ENCODE peak calls at places on chromosomes 16 and 17, in seven cellular contexts. One of them, this sample, is unnamed.
A peak's percentile ranks its signal among the peaks of the same experiment; 100 is the strongest.

GRCh38 chr16:19853132-19853972 is 31.3 kb downstream of the GPRC5B start:
- DNase-seq in epithelial cell of esophagus: no peak
- DNase-seq in neuronal stem cell: no peak
- DNase-seq in fibroblast of the aortic adventitia: no peak
- DNase-seq in H54: no peak
- DNase-seq in M059J: no peak
- DNase-seq in effector CD4-positive, alpha-beta T cell: no peak
- DNase-seq in this sample: no peak

GRCh38 chr16:2526135-2526534 is 5.1 kb downstream of the CEMP1 start:
- DNase-seq in H54: no peak
- DNase-seq in epithelial cell of esophagus: no peak
- DNase-seq in fibroblast of the aortic adventitia: no peak
- DNase-seq in neuronal stem cell: no peak
- DNase-seq in M059J: no peak
- DNase-seq in effector CD4-positive, alpha-beta T cell: no peak
- DNase-seq in this sample: no peak

GRCh38 chr17:43701318-43701743 is 39.6 kb upstream of the MEOX1 start:
- DNase-seq in neuronal stem cell: no peak
- DNase-seq in fibroblast of the aortic adventitia: no peak
- DNase-seq in H54: peak; percentile 79
- DNase-seq in M059J: peak; percentile 97
- DNase-seq in epithelial cell of esophagus: peak; percentile 44
- DNase-seq in effector CD4-positive, alpha-beta T cell: no peak
- DNase-seq in this sample: peak; percentile 14

GRCh38 chr17:50460831-50461526 is 7.7 kb downstream of the CHAD start:
- DNase-seq in fibroblast of the aortic adventitia: no peak
- DNase-seq in neuronal stem cell: no peak
- DNase-seq in H54: no peak
- DNase-seq in M059J: no peak
- DNase-seq in effector CD4-positive, alpha-beta T cell: no peak
- DNase-seq in epithelial cell of esophagus: no peak
- DNase-seq in this sample: no peak

GRCh38 chr16:63302841-63303240 is 1266.6 kb upstream of the CDH8 start:
- DNase-seq in M059J: no peak
- DNase-seq in effector CD4-positive, alpha-beta T cell: no peak
- DNase-seq in epithelial cell of esophagus: peak; percentile 2
- DNase-seq in H54: no peak
- DNase-seq in fibroblast of the aortic adventitia: no peak
- DNase-seq in neuronal stem cell: no peak
- DNase-seq in this sample: no peak

GRCh38 chr16:67926181-67926742 is 5.4 kb downstream of the CTRL start:
- DNase-seq in M059J: no peak
- DNase-seq in neuronal stem cell: no peak
- DNase-seq in fibroblast of the aortic adventitia: peak; percentile 34
- DNase-seq in effector CD4-positive, alpha-beta T cell: no peak
- DNase-seq in epithelial cell of esophagus: peak; percentile 77
- DNase-seq in H54: no peak
- DNase-seq in this sample: no peak

GRCh38 chr17:32015245-32016013 is 8.2 kb downstream of the LRRC37B start:
- DNase-seq in neuronal stem cell: no peak
- DNase-seq in M059J: peak; percentile 79
- DNase-seq in fibroblast of the aortic adventitia: no peak
- DNase-seq in effector CD4-positive, alpha-beta T cell: no peak
- DNase-seq in epithelial cell of esophagus: peak; percentile 82
- DNase-seq in H54: no peak
- DNase-seq in this sample: no peak

GRCh38 chr16:15822957-15823356 is 33.9 kb downstream of the MYH11 start:
- DNase-seq in M059J: no peak
- DNase-seq in H54: no peak
- DNase-seq in fibroblast of the aortic adventitia: no peak
- DNase-seq in epithelial cell of esophagus: no peak
- DNase-seq in neuronal stem cell: no peak
- DNase-seq in effector CD4-positive, alpha-beta T cell: no peak
- DNase-seq in this sample: no peak

GRCh38 chr17:68197997-68198930 is 49.6 kb upstream of the AMZ2 start:
- DNase-seq in epithelial cell of esophagus: peak; percentile 69
- DNase-seq in M059J: no peak
- DNase-seq in fibroblast of the aortic adventitia: no peak
- DNase-seq in H54: no peak
- DNase-seq in effector CD4-positive, alpha-beta T cell: no peak
- DNase-seq in neuronal stem cell: no peak
- DNase-seq in this sample: no peak

GRCh38 chr17:40540448-40540847 is 24.8 kb downstream of the CCR7 start:
- DNase-seq in H54: no peak
- DNase-seq in neuronal stem cell: no peak
- DNase-seq in effector CD4-positive, alpha-beta T cell: peak; percentile 45
- DNase-seq in M059J: no peak
- DNase-seq in fibroblast of the aortic adventitia: no peak
- DNase-seq in epithelial cell of esophagus: no peak
- DNase-seq in this sample: peak; percentile 68

GRCh38 chr17:69358688-69359596 is 32.0 kb upstream of the ABCA5 start:
- DNase-seq in neuronal stem cell: peak; percentile 17
- DNase-seq in epithelial cell of esophagus: peak; percentile 18
- DNase-seq in fibroblast of the aortic adventitia: no peak
- DNase-seq in M059J: no peak
- DNase-seq in effector CD4-positive, alpha-beta T cell: no peak
- DNase-seq in H54: no peak
- DNase-seq in this sample: peak; percentile 12

GRCh38 chr16:17160285-17160854 is 310.4 kb downstream of the XYLT1 start:
- DNase-seq in epithelial cell of esophagus: no peak
- DNase-seq in effector CD4-positive, alpha-beta T cell: no peak
- DNase-seq in M059J: peak; percentile 72
- DNase-seq in fibroblast of the aortic adventitia: no peak
- DNase-seq in neuronal stem cell: peak; percentile 66
- DNase-seq in H54: no peak
- DNase-seq in this sample: no peak

GRCh38 chr17:78774956-78775571 is 7.0 kb downstream of the CYTH1 start:
- DNase-seq in neuronal stem cell: no peak
- DNase-seq in effector CD4-positive, alpha-beta T cell: peak; percentile 50
- DNase-seq in M059J: no peak
- DNase-seq in epithelial cell of esophagus: no peak
- DNase-seq in fibroblast of the aortic adventitia: peak; percentile 34
- DNase-seq in H54: no peak
- DNase-seq in this sample: peak; percentile 78

GRCh38 chr17:38705523-38705802 is 390 bp downstream of the MLLT6 start:
- DNase-seq in effector CD4-positive, alpha-beta T cell: no peak
- DNase-seq in epithelial cell of esophagus: no peak
- DNase-seq in neuronal stem cell: no peak
- DNase-seq in fibroblast of the aortic adventitia: no peak
- DNase-seq in M059J: no peak
- DNase-seq in H54: no peak
- DNase-seq in this sample: no peak

GRCh38 chr17:19448341-19449268 is 37.6 kb downstream of the RNF112 start:
- DNase-seq in effector CD4-positive, alpha-beta T cell: no peak
- DNase-seq in H54: peak; percentile 84
- DNase-seq in fibroblast of the aortic adventitia: peak; percentile 100
- DNase-seq in neuronal stem cell: no peak
- DNase-seq in M059J: peak; percentile 94
- DNase-seq in epithelial cell of esophagus: peak; percentile 86
- DNase-seq in this sample: no peak

GRCh38 chr16:3195975-3196374 is 8.0 kb downstream of the OR1F1 start:
- DNase-seq in M059J: no peak
- DNase-seq in fibroblast of the aortic adventitia: no peak
- DNase-seq in epithelial cell of esophagus: no peak
- DNase-seq in effector CD4-positive, alpha-beta T cell: no peak
- DNase-seq in H54: no peak
- DNase-seq in neuronal stem cell: no peak
- DNase-seq in this sample: no peak

GRCh38 chr17:66540131-66540781 is 237.8 kb downstream of the PRKCA start:
- DNase-seq in H54: peak; percentile 71
- DNase-seq in effector CD4-positive, alpha-beta T cell: no peak
- DNase-seq in M059J: peak; percentile 89
- DNase-seq in epithelial cell of esophagus: peak; percentile 58
- DNase-seq in fibroblast of the aortic adventitia: peak; percentile 74
- DNase-seq in neuronal stem cell: peak; percentile 55
- DNase-seq in this sample: peak; percentile 81

GRCh38 chr16:55900616-55901393 is 25.6 kb upstream of the CES5A start:
- DNase-seq in epithelial cell of esophagus: peak; percentile 2
- DNase-seq in fibroblast of the aortic adventitia: no peak
- DNase-seq in H54: no peak
- DNase-seq in M059J: no peak
- DNase-seq in neuronal stem cell: no peak
- DNase-seq in effector CD4-positive, alpha-beta T cell: no peak
- DNase-seq in this sample: no peak

GRCh38 chr17:61384384-61385090 is 15.1 kb upstream of the TBX2 start:
- DNase-seq in H54: no peak
- DNase-seq in neuronal stem cell: no peak
- DNase-seq in effector CD4-positive, alpha-beta T cell: no peak
- DNase-seq in fibroblast of the aortic adventitia: no peak
- DNase-seq in epithelial cell of esophagus: no peak
- DNase-seq in M059J: no peak
- DNase-seq in this sample: no peak

GRCh38 chr16:57564571-57565270 is 22.3 kb downstream of the ADGRG5 start:
- DNase-seq in fibroblast of the aortic adventitia: peak; percentile 24
- DNase-seq in effector CD4-positive, alpha-beta T cell: no peak
- DNase-seq in epithelial cell of esophagus: peak; percentile 29
- DNase-seq in M059J: peak; percentile 80
- DNase-seq in neuronal stem cell: no peak
- DNase-seq in H54: peak; percentile 69
- DNase-seq in this sample: no peak

GRCh38 chr17:82920150-82920549 is 80.3 kb upstream of the ZNF750 start:
- DNase-seq in H54: no peak
- DNase-seq in M059J: no peak
- DNase-seq in effector CD4-positive, alpha-beta T cell: no peak
- DNase-seq in neuronal stem cell: no peak
- DNase-seq in fibroblast of the aortic adventitia: no peak
- DNase-seq in epithelial cell of esophagus: no peak
- DNase-seq in this sample: no peak

GRCh38 chr17:83012873-83013778 is 66.3 kb upstream of the METRNL start:
- DNase-seq in effector CD4-positive, alpha-beta T cell: no peak
- DNase-seq in neuronal stem cell: no peak
- DNase-seq in epithelial cell of esophagus: peak; percentile 8
- DNase-seq in fibroblast of the aortic adventitia: no peak
- DNase-seq in M059J: peak; percentile 11
- DNase-seq in H54: peak; percentile 40
- DNase-seq in this sample: no peak

GRCh38 chr17:77606865-77607210 is 351.7 kb upstream of the TNRC6C start:
- DNase-seq in epithelial cell of esophagus: no peak
- DNase-seq in M059J: no peak
- DNase-seq in neuronal stem cell: no peak
- DNase-seq in H54: no peak
- DNase-seq in fibroblast of the aortic adventitia: no peak
- DNase-seq in effector CD4-positive, alpha-beta T cell: no peak
- DNase-seq in this sample: no peak

GRCh38 chr17:8631554-8631877 is 991 bp upstream of the MYH10 start:
- DNase-seq in fibroblast of the aortic adventitia: no peak
- DNase-seq in M059J: no peak
- DNase-seq in effector CD4-positive, alpha-beta T cell: no peak
- DNase-seq in H54: no peak
- DNase-seq in epithelial cell of esophagus: peak; percentile 42
- DNase-seq in neuronal stem cell: no peak
- DNase-seq in this sample: no peak

GRCh38 chr16:17658881-17659280 is 188.1 kb upstream of the XYLT1 start:
- DNase-seq in effector CD4-positive, alpha-beta T cell: no peak
- DNase-seq in H54: no peak
- DNase-seq in M059J: peak; percentile 52
- DNase-seq in epithelial cell of esophagus: no peak
- DNase-seq in neuronal stem cell: no peak
- DNase-seq in fibroblast of the aortic adventitia: no peak
- DNase-seq in this sample: no peak

GRCh38 chr17:72465191-72466024 is 344.6 kb downstream of the SOX9 start:
- DNase-seq in epithelial cell of esophagus: peak; percentile 98
- DNase-seq in H54: peak; percentile 96
- DNase-seq in M059J: peak; percentile 99
- DNase-seq in neuronal stem cell: no peak
- DNase-seq in effector CD4-positive, alpha-beta T cell: no peak
- DNase-seq in fibroblast of the aortic adventitia: peak; percentile 46
- DNase-seq in this sample: no peak

GRCh38 chr17:67959510-67959909 is 36.8 kb downstream of the C17orf58 start:
- DNase-seq in H54: no peak
- DNase-seq in M059J: no peak
- DNase-seq in effector CD4-positive, alpha-beta T cell: no peak
- DNase-seq in epithelial cell of esophagus: no peak
- DNase-seq in fibroblast of the aortic adventitia: no peak
- DNase-seq in neuronal stem cell: no peak
- DNase-seq in this sample: no peak

GRCh38 chr17:59837362-59838195 is 55.2 kb downstream of the TUBD1 start:
- DNase-seq in H54: no peak
- DNase-seq in epithelial cell of esophagus: peak; percentile 99
- DNase-seq in neuronal stem cell: peak; percentile 76
- DNase-seq in effector CD4-positive, alpha-beta T cell: peak; percentile 74
- DNase-seq in fibroblast of the aortic adventitia: peak; percentile 100
- DNase-seq in M059J: peak; percentile 100
- DNase-seq in this sample: peak; percentile 81

GRCh38 chr17:50779747-50780363 is 12.5 kb upstream of the ANKRD40CL start:
- DNase-seq in M059J: no peak
- DNase-seq in effector CD4-positive, alpha-beta T cell: peak; percentile 26
- DNase-seq in epithelial cell of esophagus: no peak
- DNase-seq in fibroblast of the aortic adventitia: no peak
- DNase-seq in neuronal stem cell: no peak
- DNase-seq in H54: no peak
- DNase-seq in this sample: peak; percentile 72

This sample was measured in DND-41.